ENCODE peak calls at places on chromosomes 2 and 18, in nine cellular contexts. R, Q, W, B, X, M, H, T and D are unnamed samples.
A peak's percentile ranks its signal among the peaks of the same experiment; 100 is the strongest.

GRCh38 chr2:66940082-66940481 is 457.1 kb upstream of the ETAA1 start:
- DNase-seq in R (no peak), Q (no peak), W (no peak), B (no peak), X (no peak), M (no peak), H (no peak), T (no peak), D (no peak)

GRCh38 chr18:75211721-75212625 is 1.4 kb downstream of the TSHZ1 start:
- DNase-seq in R (no peak), Q (no peak), W (no peak), B (no peak), X (peak; percentile 62), M (peak; percentile 32), H (peak; percentile 13), T (peak; percentile 59), D (no peak)

GRCh38 chr2:179268277-179268935 is 3.8 kb upstream of the SESTD1 start:
- DNase-seq in R (no peak), Q (no peak), W (no peak), B (no peak), X (peak; percentile 57), M (no peak), H (peak; percentile 22), T (no peak), D (no peak)

GRCh38 chr2:127503491-127503890 is 22.8 kb downstream of the IWS1 start:
- DNase-seq in R (no peak), Q (no peak), W (no peak), B (no peak), X (no peak), M (no peak), H (no peak), T (no peak), D (no peak)

GRCh38 chr18:3262234-3263171 is 570 bp downstream of the MYL12B start:
- DNase-seq in R (no peak), Q (no peak), W (no peak), B (no peak), X (no peak), M (peak; percentile 23), H (no peak), T (no peak), D (no peak)

GRCh38 chr2:38010995-38011394 is 65.0 kb downstream of the CYP1B1 start:
- DNase-seq in R (no peak), Q (no peak), W (no peak), B (no peak), X (peak; percentile 49), M (no peak), H (no peak), T (no peak), D (no peak)

GRCh38 chr2:190469770-190470169 is 61.6 kb downstream of the MFSD6 start:
- DNase-seq in R (no peak), Q (no peak), W (no peak), B (no peak), X (peak; percentile 86), M (no peak), H (peak; percentile 66), T (no peak), D (no peak)

GRCh38 chr2:133977385-133977784 is 276.5 kb upstream of the MGAT5 start:
- DNase-seq in R (no peak), Q (no peak), W (no peak), B (no peak), X (no peak), M (no peak), H (no peak), T (no peak), D (no peak)

GRCh38 chr2:33177627-33178026 is 230.9 kb downstream of the LTBP1 start:
- DNase-seq in R (no peak), Q (no peak), W (no peak), B (no peak), X (no peak), M (no peak), H (no peak), T (no peak), D (no peak)

GRCh38 chr18:52670903-52671302 is 330.9 kb downstream of the DCC start:
- DNase-seq in R (no peak), Q (no peak), W (no peak), B (no peak), X (peak; percentile 39), M (no peak), H (peak; percentile 41), T (no peak), D (no peak)

GRCh38 chr18:644395-645004 is 13.0 kb upstream of the TYMS start:
- DNase-seq in R (no peak), Q (no peak), W (no peak), B (no peak), X (no peak), M (no peak), H (peak; percentile 96), T (no peak), D (no peak)

GRCh38 chr2:43419886-43420285 is 176.0 kb downstream of the THADA start:
- DNase-seq in R (no peak), Q (no peak), W (no peak), B (no peak), X (no peak), M (no peak), H (peak; percentile 73), T (no peak), D (no peak)

GRCh38 chr18:36813111-36813752 is 15.6 kb downstream of the TPGS2 start:
- DNase-seq in R (no peak), Q (no peak), W (no peak), B (no peak), X (no peak), M (no peak), H (no peak), T (no peak), D (no peak)

GRCh38 chr2:26325851-26326250 is 20.1 kb upstream of the SELENOI start:
- DNase-seq in R (no peak), Q (no peak), W (no peak), B (no peak), X (peak; percentile 51), M (no peak), H (no peak), T (no peak), D (no peak)

GRCh38 chr2:129796216-129796615 is 183.2 kb upstream of the RAB6C start:
- DNase-seq in R (no peak), Q (no peak), W (no peak), B (no peak), X (no peak), M (no peak), H (no peak), T (no peak), D (no peak)

GRCh38 chr2:17912266-17912691 is 33.8 kb downstream of the KCNS3 start:
- DNase-seq in R (no peak), Q (no peak), W (no peak), B (no peak), X (no peak), M (peak; percentile 54), H (no peak), T (no peak), D (no peak)

GRCh38 chr18:42883177-42883576 is 232.3 kb downstream of the RIT2 start:
- DNase-seq in R (no peak), Q (no peak), W (no peak), B (no peak), X (no peak), M (no peak), H (no peak), T (no peak), D (no peak)

GRCh38 chr2:95075440-95075885 is 46.1 kb downstream of the MRPS5 start:
- DNase-seq in R (no peak), Q (no peak), W (no peak), B (no peak), X (no peak), M (no peak), H (no peak), T (no peak), D (no peak)

GRCh38 chr2:62845256-62845655 is 139.7 kb downstream of the EHBP1 start:
- DNase-seq in R (no peak), Q (no peak), W (no peak), B (no peak), X (no peak), M (no peak), H (no peak), T (no peak), D (no peak)

GRCh38 chr2:632471-632870 is 44.7 kb downstream of the TMEM18 start:
- DNase-seq in R (no peak), Q (no peak), W (no peak), B (no peak), X (no peak), M (no peak), H (no peak), T (no peak), D (no peak)

GRCh38 chr18:74234326-74235171 is 57.2 kb downstream of the CYB5A start:
- DNase-seq in R (no peak), Q (peak; percentile 44), W (no peak), B (no peak), X (peak; percentile 99), M (no peak), H (peak; percentile 40), T (peak; percentile 74), D (peak; percentile 66)

GRCh38 chr2:23541453-23542334 is 156.7 kb downstream of the KLHL29 start:
- DNase-seq in R (no peak), Q (no peak), W (no peak), B (no peak), X (no peak), M (no peak), H (no peak), T (no peak), D (no peak)